ENCODE peak calls at places on chromosomes 7 and 10, in five cellular contexts. X is retina, Y is HuH-7.5, C is hepatocyte, Z is astrocyte of the hippocampus. T is an unnamed sample.

GRCh38 chr10:31004611-31005193 is 27.0 kb downstream of the ZNF438 start:
- DNase-seq in X (no peak), C (no peak), Y (no peak), Z (peak), T (no peak)

GRCh38 chr10:114142018-114142417 is 32.0 kb downstream of the CCDC186 start:
- DNase-seq in C (peak), Z (no peak), X (no peak), Y (no peak), T (no peak)

GRCh38 chr10:129915526-129916378 is 48.3 kb downstream of the EBF3 start:
- DNase-seq in Z (no peak), Y (no peak), C (no peak), X (no peak), T (no peak)

GRCh38 chr7:105521027-105521730 is 892 bp downstream of the PUS7 start:
- DNase-seq in C (peak), Z (peak), Y (peak), X (peak), T (peak)

GRCh38 chr7:148963583-148964509 is 64.5 kb downstream of the PDIA4 start:
- DNase-seq in C (no peak), X (peak), Y (no peak), Z (peak), T (peak)

GRCh38 chr7:93715234-93715633 is 140.7 kb upstream of the CALCR start:
- DNase-seq in X (peak), Z (peak), Y (no peak), C (peak), T (peak)

GRCh38 chr7:13933536-13933935 is 55.9 kb downstream of the ETV1 start:
- DNase-seq in Z (no peak), Y (no peak), C (no peak), X (no peak), T (no peak)

GRCh38 chr10:130254168-130255061 is 118.2 kb downstream of the GLRX3 start:
- DNase-seq in X (no peak), Z (no peak), Y (no peak), C (no peak), T (no peak)

GRCh38 chr10:77036993-77037734 is 600.4 kb downstream of the KCNMA1 start:
- DNase-seq in X (peak), Y (no peak), Z (peak), C (peak), T (peak)

GRCh38 chr10:17645591-17646345 is 1.8 kb downstream of the STAM start:
- DNase-seq in Y (no peak), Z (no peak), C (peak), X (no peak), T (peak)

GRCh38 chr10:85612378-85612775 is 754.2 kb downstream of the GRID1 start:
- DNase-seq in X (no peak), Y (no peak), C (no peak), Z (peak), T (no peak)

GRCh38 chr10:104293021-104293420 is 24.0 kb downstream of the GSTO2 start:
- DNase-seq in X (no peak), Z (no peak), C (no peak), Y (no peak), T (no peak)

GRCh38 chr7:148800677-148801076 is 83.4 kb downstream of the EZH2 start:
- DNase-seq in Y (no peak), C (no peak), X (no peak), Z (no peak), T (no peak)

GRCh38 chr10:48463318-48464003 is 141.4 kb downstream of the ARHGAP22 start:
- DNase-seq in Z (peak), Y (no peak), X (no peak), C (peak), T (no peak)

GRCh38 chr7:1562611-1563051 is 6.6 kb upstream of the TMEM184A start:
- DNase-seq in Y (no peak), C (no peak), X (peak), Z (no peak), T (no peak)

GRCh38 chr10:120999868-121000267 is 148.7 kb downstream of the WDR11 start:
- DNase-seq in Y (no peak), Z (no peak), C (no peak), X (no peak), T (peak)

GRCh38 chr7:98655611-98656010 is 38.5 kb downstream of the NPTX2 start:
- DNase-seq in Y (no peak), X (no peak), Z (no peak), C (no peak), T (no peak)

GRCh38 chr7:17448479-17449423 is 150.3 kb downstream of the AHR start:
- DNase-seq in Y (no peak), X (no peak), Z (no peak), C (no peak), T (peak)

GRCh38 chr7:107913846-107914245 is 22.9 kb downstream of the DLD start:
- DNase-seq in C (no peak), Z (no peak), X (no peak), Y (no peak), T (no peak)

GRCh38 chr7:42247301-42247700 is 10.3 kb upstream of the GLI3 start:
- DNase-seq in Y (no peak), Z (peak), C (no peak), X (no peak), T (no peak)

GRCh38 chr7:29127527-29127926 is 18.8 kb downstream of the CPVL start:
- DNase-seq in X (peak), Z (no peak), Y (no peak), C (no peak), T (no peak)

GRCh38 chr7:33109758-33110238 is 594 bp upstream of the RP9 start:
- DNase-seq in C (no peak), X (no peak), Y (no peak), Z (no peak), T (peak)

GRCh38 chr7:86653919-86654659 is 10.4 kb downstream of the GRM3 start:
- DNase-seq in C (no peak), X (peak), Y (no peak), Z (peak), T (no peak)

GRCh38 chr10:131844546-131845084 is 56.2 kb upstream of the PPP2R2D start:
- DNase-seq in Z (no peak), C (no peak), X (no peak), Y (no peak), T (no peak)

T was measured in DMS53.